ENCODE peak calls at places on chromosome 1, in nine cellular contexts. One of them, this sample, is unnamed.

GRCh38 chr1:3657096-3657475 is 4.8 kb downstream of the TP73 start:
- DNase-seq in cerebellum: no peak
- DNase-seq in activated CD4-positive, alpha-beta T cell treated with anti-CD3 and anti-CD28 coated beads for 24 hours: no peak
- DNase-seq in pancreas: no peak
- DNase-seq in nucleus accumbens: no peak
- DNase-seq in A172: no peak
- DNase-seq in HTR-8/SVneo: no peak
- DNase-seq in C1 segment of cervical spinal cord: no peak
- DNase-seq in amygdala: no peak
- DNase-seq in this sample: no peak

GRCh38 chr1:102572637-102573036 is 535.7 kb downstream of the COL11A1 start:
- DNase-seq in cerebellum: no peak
- DNase-seq in activated CD4-positive, alpha-beta T cell treated with anti-CD3 and anti-CD28 coated beads for 24 hours: no peak
- DNase-seq in pancreas: no peak
- DNase-seq in nucleus accumbens: no peak
- DNase-seq in A172: peak; percentile 8
- DNase-seq in HTR-8/SVneo: no peak
- DNase-seq in C1 segment of cervical spinal cord: no peak
- DNase-seq in amygdala: no peak
- DNase-seq in this sample: no peak

GRCh38 chr1:7566417-7567375 is 204.4 kb upstream of the VAMP3 start:
- DNase-seq in cerebellum: no peak
- DNase-seq in activated CD4-positive, alpha-beta T cell treated with anti-CD3 and anti-CD28 coated beads for 24 hours: no peak
- DNase-seq in pancreas: no peak
- DNase-seq in nucleus accumbens: no peak
- DNase-seq in A172: no peak
- DNase-seq in HTR-8/SVneo: no peak
- DNase-seq in C1 segment of cervical spinal cord: no peak
- DNase-seq in amygdala: no peak
- DNase-seq in this sample: no peak

GRCh38 chr1:44571712-44572571 is 102.3 kb downstream of the TMEM53 start:
- DNase-seq in cerebellum: no peak
- DNase-seq in activated CD4-positive, alpha-beta T cell treated with anti-CD3 and anti-CD28 coated beads for 24 hours: peak; percentile 1
- DNase-seq in pancreas: no peak
- DNase-seq in nucleus accumbens: no peak
- DNase-seq in A172: peak; percentile 19
- DNase-seq in HTR-8/SVneo: no peak
- DNase-seq in C1 segment of cervical spinal cord: no peak
- DNase-seq in amygdala: no peak
- DNase-seq in this sample: no peak

GRCh38 chr1:85554630-85555327 is 25.8 kb upstream of the CCN1 start:
- DNase-seq in cerebellum: no peak
- DNase-seq in activated CD4-positive, alpha-beta T cell treated with anti-CD3 and anti-CD28 coated beads for 24 hours: no peak
- DNase-seq in pancreas: no peak
- DNase-seq in nucleus accumbens: no peak
- DNase-seq in A172: no peak
- DNase-seq in HTR-8/SVneo: no peak
- DNase-seq in C1 segment of cervical spinal cord: no peak
- DNase-seq in amygdala: no peak
- DNase-seq in this sample: no peak

GRCh38 chr1:171563675-171564074 is 58.4 kb upstream of the MYOCOS start:
- DNase-seq in cerebellum: no peak
- DNase-seq in activated CD4-positive, alpha-beta T cell treated with anti-CD3 and anti-CD28 coated beads for 24 hours: no peak
- DNase-seq in pancreas: no peak
- DNase-seq in nucleus accumbens: no peak
- DNase-seq in A172: peak; percentile 41
- DNase-seq in HTR-8/SVneo: no peak
- DNase-seq in C1 segment of cervical spinal cord: no peak
- DNase-seq in amygdala: no peak
- DNase-seq in this sample: no peak

GRCh38 chr1:58211857-58212256 is 334.7 kb downstream of the OMA1 start:
- DNase-seq in cerebellum: no peak
- DNase-seq in activated CD4-positive, alpha-beta T cell treated with anti-CD3 and anti-CD28 coated beads for 24 hours: no peak
- DNase-seq in pancreas: no peak
- DNase-seq in nucleus accumbens: no peak
- DNase-seq in A172: no peak
- DNase-seq in HTR-8/SVneo: no peak
- DNase-seq in C1 segment of cervical spinal cord: no peak
- DNase-seq in amygdala: no peak
- DNase-seq in this sample: no peak

GRCh38 chr1:38060557-38060956 is 14.0 kb upstream of the POU3F1 start:
- DNase-seq in cerebellum: no peak
- DNase-seq in activated CD4-positive, alpha-beta T cell treated with anti-CD3 and anti-CD28 coated beads for 24 hours: no peak
- DNase-seq in pancreas: no peak
- DNase-seq in nucleus accumbens: no peak
- DNase-seq in A172: no peak
- DNase-seq in HTR-8/SVneo: no peak
- DNase-seq in C1 segment of cervical spinal cord: no peak
- DNase-seq in amygdala: no peak
- DNase-seq in this sample: no peak

GRCh38 chr1:100065183-100065968 is 67.4 kb downstream of the SASS6 start:
- DNase-seq in cerebellum: no peak
- DNase-seq in activated CD4-positive, alpha-beta T cell treated with anti-CD3 and anti-CD28 coated beads for 24 hours: no peak
- DNase-seq in pancreas: no peak
- DNase-seq in nucleus accumbens: no peak
- DNase-seq in A172: no peak
- DNase-seq in HTR-8/SVneo: no peak
- DNase-seq in C1 segment of cervical spinal cord: no peak
- DNase-seq in amygdala: no peak
- DNase-seq in this sample: no peak

GRCh38 chr1:13577846-13578245 is 5.8 kb upstream of the PDPN start:
- DNase-seq in cerebellum: no peak
- DNase-seq in activated CD4-positive, alpha-beta T cell treated with anti-CD3 and anti-CD28 coated beads for 24 hours: no peak
- DNase-seq in pancreas: no peak
- DNase-seq in nucleus accumbens: no peak
- DNase-seq in A172: no peak
- DNase-seq in HTR-8/SVneo: no peak
- DNase-seq in C1 segment of cervical spinal cord: no peak
- DNase-seq in amygdala: no peak
- DNase-seq in this sample: no peak

GRCh38 chr1:106680922-106681321 is 375.6 kb upstream of the PRMT6 start:
- DNase-seq in cerebellum: no peak
- DNase-seq in activated CD4-positive, alpha-beta T cell treated with anti-CD3 and anti-CD28 coated beads for 24 hours: no peak
- DNase-seq in pancreas: no peak
- DNase-seq in nucleus accumbens: no peak
- DNase-seq in A172: no peak
- DNase-seq in HTR-8/SVneo: no peak
- DNase-seq in C1 segment of cervical spinal cord: no peak
- DNase-seq in amygdala: no peak
- DNase-seq in this sample: no peak

GRCh38 chr1:15454256-15454655 is 2.3 kb upstream of the CELA2A start:
- DNase-seq in cerebellum: no peak
- DNase-seq in activated CD4-positive, alpha-beta T cell treated with anti-CD3 and anti-CD28 coated beads for 24 hours: no peak
- DNase-seq in pancreas: no peak
- DNase-seq in nucleus accumbens: no peak
- DNase-seq in A172: peak; percentile 64
- DNase-seq in HTR-8/SVneo: no peak
- DNase-seq in C1 segment of cervical spinal cord: no peak
- DNase-seq in amygdala: no peak
- DNase-seq in this sample: no peak

GRCh38 chr1:228174482-228175315 is 9.1 kb downstream of the IBA57 start:
- DNase-seq in cerebellum: no peak
- DNase-seq in activated CD4-positive, alpha-beta T cell treated with anti-CD3 and anti-CD28 coated beads for 24 hours: no peak
- DNase-seq in pancreas: no peak
- DNase-seq in nucleus accumbens: no peak
- DNase-seq in A172: no peak
- DNase-seq in HTR-8/SVneo: no peak
- DNase-seq in C1 segment of cervical spinal cord: no peak
- DNase-seq in amygdala: no peak
- DNase-seq in this sample: no peak

GRCh38 chr1:225825078-225825477 is 15.2 kb downstream of the EPHX1 start:
- DNase-seq in cerebellum: no peak
- DNase-seq in activated CD4-positive, alpha-beta T cell treated with anti-CD3 and anti-CD28 coated beads for 24 hours: no peak
- DNase-seq in pancreas: peak; percentile 73
- DNase-seq in nucleus accumbens: no peak
- DNase-seq in A172: no peak
- DNase-seq in HTR-8/SVneo: no peak
- DNase-seq in C1 segment of cervical spinal cord: no peak
- DNase-seq in amygdala: no peak
- DNase-seq in this sample: no peak

GRCh38 chr1:198776602-198777029 is 137.8 kb downstream of the PTPRC start:
- DNase-seq in cerebellum: no peak
- DNase-seq in activated CD4-positive, alpha-beta T cell treated with anti-CD3 and anti-CD28 coated beads for 24 hours: no peak
- DNase-seq in pancreas: no peak
- DNase-seq in nucleus accumbens: no peak
- DNase-seq in A172: peak; percentile 98
- DNase-seq in HTR-8/SVneo: peak; percentile 30
- DNase-seq in C1 segment of cervical spinal cord: peak; percentile 15
- DNase-seq in amygdala: no peak
- DNase-seq in this sample: no peak

GRCh38 chr1:85344256-85344694 is 67.8 kb upstream of the BCL10 start:
- DNase-seq in cerebellum: no peak
- DNase-seq in activated CD4-positive, alpha-beta T cell treated with anti-CD3 and anti-CD28 coated beads for 24 hours: no peak
- DNase-seq in pancreas: peak; percentile 65
- DNase-seq in nucleus accumbens: no peak
- DNase-seq in A172: peak; percentile 68
- DNase-seq in HTR-8/SVneo: no peak
- DNase-seq in C1 segment of cervical spinal cord: no peak
- DNase-seq in amygdala: no peak
- DNase-seq in this sample: no peak

GRCh38 chr1:43708006-43708412 is 673 bp downstream of the ST3GAL3 start:
- DNase-seq in cerebellum: no peak
- DNase-seq in activated CD4-positive, alpha-beta T cell treated with anti-CD3 and anti-CD28 coated beads for 24 hours: peak; percentile 10
- DNase-seq in pancreas: no peak
- DNase-seq in nucleus accumbens: no peak
- DNase-seq in A172: peak; percentile 48
- DNase-seq in HTR-8/SVneo: no peak
- DNase-seq in C1 segment of cervical spinal cord: no peak
- DNase-seq in amygdala: no peak
- DNase-seq in this sample: no peak

GRCh38 chr1:172833956-172834355 is 175.1 kb downstream of the FASLG start:
- DNase-seq in cerebellum: no peak
- DNase-seq in activated CD4-positive, alpha-beta T cell treated with anti-CD3 and anti-CD28 coated beads for 24 hours: no peak
- DNase-seq in pancreas: no peak
- DNase-seq in nucleus accumbens: no peak
- DNase-seq in A172: no peak
- DNase-seq in HTR-8/SVneo: no peak
- DNase-seq in C1 segment of cervical spinal cord: no peak
- DNase-seq in amygdala: no peak
- DNase-seq in this sample: no peak

GRCh38 chr1:46643368-46643775 is 24.8 kb downstream of the ATPAF1 start:
- DNase-seq in cerebellum: peak; percentile 64
- DNase-seq in activated CD4-positive, alpha-beta T cell treated with anti-CD3 and anti-CD28 coated beads for 24 hours: no peak
- DNase-seq in pancreas: no peak
- DNase-seq in nucleus accumbens: no peak
- DNase-seq in A172: peak; percentile 91
- DNase-seq in HTR-8/SVneo: peak; percentile 54
- DNase-seq in C1 segment of cervical spinal cord: no peak
- DNase-seq in amygdala: no peak
- DNase-seq in this sample: peak; percentile 65

GRCh38 chr1:41740630-41741239 is 178.0 kb downstream of the HIVEP3 start:
- DNase-seq in cerebellum: no peak
- DNase-seq in activated CD4-positive, alpha-beta T cell treated with anti-CD3 and anti-CD28 coated beads for 24 hours: no peak
- DNase-seq in pancreas: no peak
- DNase-seq in nucleus accumbens: no peak
- DNase-seq in A172: no peak
- DNase-seq in HTR-8/SVneo: no peak
- DNase-seq in C1 segment of cervical spinal cord: no peak
- DNase-seq in amygdala: no peak
- DNase-seq in this sample: no peak

GRCh38 chr1:99456536-99456935 is 189.4 kb upstream of the PALMD start:
- DNase-seq in cerebellum: peak; percentile 82
- DNase-seq in activated CD4-positive, alpha-beta T cell treated with anti-CD3 and anti-CD28 coated beads for 24 hours: no peak
- DNase-seq in pancreas: no peak
- DNase-seq in nucleus accumbens: no peak
- DNase-seq in A172: peak; percentile 69
- DNase-seq in HTR-8/SVneo: no peak
- DNase-seq in C1 segment of cervical spinal cord: no peak
- DNase-seq in amygdala: no peak
- DNase-seq in this sample: no peak

GRCh38 chr1:158506369-158506987 is 34.5 kb downstream of the OR10R2 start:
- DNase-seq in cerebellum: no peak
- DNase-seq in activated CD4-positive, alpha-beta T cell treated with anti-CD3 and anti-CD28 coated beads for 24 hours: peak; percentile 19
- DNase-seq in pancreas: no peak
- DNase-seq in nucleus accumbens: no peak
- DNase-seq in A172: no peak
- DNase-seq in HTR-8/SVneo: no peak
- DNase-seq in C1 segment of cervical spinal cord: no peak
- DNase-seq in amygdala: no peak
- DNase-seq in this sample: no peak

GRCh38 chr1:28045777-28046176 is 42.6 kb downstream of the EYA3 start:
- DNase-seq in cerebellum: no peak
- DNase-seq in activated CD4-positive, alpha-beta T cell treated with anti-CD3 and anti-CD28 coated beads for 24 hours: no peak
- DNase-seq in pancreas: no peak
- DNase-seq in nucleus accumbens: no peak
- DNase-seq in A172: no peak
- DNase-seq in HTR-8/SVneo: no peak
- DNase-seq in C1 segment of cervical spinal cord: no peak
- DNase-seq in amygdala: no peak
- DNase-seq in this sample: no peak

GRCh38 chr1:228218513-228219244 is 10.8 kb downstream of the OBSCN start:
- DNase-seq in cerebellum: no peak
- DNase-seq in activated CD4-positive, alpha-beta T cell treated with anti-CD3 and anti-CD28 coated beads for 24 hours: no peak
- DNase-seq in pancreas: no peak
- DNase-seq in nucleus accumbens: no peak
- DNase-seq in A172: no peak
- DNase-seq in HTR-8/SVneo: no peak
- DNase-seq in C1 segment of cervical spinal cord: no peak
- DNase-seq in amygdala: no peak
- DNase-seq in this sample: no peak

GRCh38 chr1:8396912-8397406 is 79.0 kb downstream of the SLC45A1 start:
- DNase-seq in cerebellum: no peak
- DNase-seq in activated CD4-positive, alpha-beta T cell treated with anti-CD3 and anti-CD28 coated beads for 24 hours: peak; percentile 19
- DNase-seq in pancreas: no peak
- DNase-seq in nucleus accumbens: no peak
- DNase-seq in A172: peak; percentile 83
- DNase-seq in HTR-8/SVneo: peak; percentile 61
- DNase-seq in C1 segment of cervical spinal cord: no peak
- DNase-seq in amygdala: no peak
- DNase-seq in this sample: peak; percentile 96